ENCODE peak calls at places on chromosomes 12 and 14, in five cellular contexts. One of them, this sample, is unnamed.

GRCh38 chr14:105945891-105946290 is 419.5 kb downstream of the TMEM121 start:
- DNase-seq in psoas muscle: no peak
- DNase-seq in esophagus muscularis mucosa: no peak
- DNase-seq in endodermal cell: no peak
- DNase-seq in A549: no peak
- DNase-seq in this sample: no peak

GRCh38 chr14:46717211-46717610 is 65.6 kb upstream of the RPL10L start:
- DNase-seq in psoas muscle: no peak
- DNase-seq in esophagus muscularis mucosa: no peak
- DNase-seq in endodermal cell: no peak
- DNase-seq in A549: no peak
- DNase-seq in this sample: no peak

GRCh38 chr14:104657563-104658324 is 31.7 kb upstream of the INF2 start:
- DNase-seq in psoas muscle: no peak
- DNase-seq in esophagus muscularis mucosa: no peak
- DNase-seq in endodermal cell: peak; percentile 36
- DNase-seq in A549: no peak
- DNase-seq in this sample: no peak

GRCh38 chr12:25052191-25053020 is 103.5 kb upstream of the BCAT1 start:
- DNase-seq in psoas muscle: no peak
- DNase-seq in esophagus muscularis mucosa: no peak
- DNase-seq in endodermal cell: peak; percentile 49
- DNase-seq in A549: no peak
- DNase-seq in this sample: no peak

GRCh38 chr12:59151243-59151642 is 230.9 kb upstream of the LRIG3 start:
- DNase-seq in psoas muscle: no peak
- DNase-seq in esophagus muscularis mucosa: no peak
- DNase-seq in endodermal cell: no peak
- DNase-seq in A549: no peak
- DNase-seq in this sample: no peak

GRCh38 chr14:56803816-56804535 is 6.3 kb downstream of the OTX2 start:
- DNase-seq in psoas muscle: no peak
- DNase-seq in esophagus muscularis mucosa: no peak
- DNase-seq in endodermal cell: peak; percentile 54
- DNase-seq in A549: no peak
- DNase-seq in this sample: no peak

GRCh38 chr12:42166501-42166900 is 21.8 kb upstream of the GXYLT1 start:
- DNase-seq in psoas muscle: no peak
- DNase-seq in esophagus muscularis mucosa: no peak
- DNase-seq in endodermal cell: no peak
- DNase-seq in A549: no peak
- DNase-seq in this sample: no peak

GRCh38 chr14:91892918-91893527 is 25.7 kb upstream of the TC2N start:
- DNase-seq in psoas muscle: no peak
- DNase-seq in esophagus muscularis mucosa: no peak
- DNase-seq in endodermal cell: peak; percentile 83
- DNase-seq in A549: peak; percentile 38
- DNase-seq in this sample: no peak

GRCh38 chr14:61476737-61477410 is 155.5 kb downstream of the PRKCH start:
- DNase-seq in psoas muscle: no peak
- DNase-seq in esophagus muscularis mucosa: no peak
- DNase-seq in endodermal cell: no peak
- DNase-seq in A549: peak; percentile 50
- DNase-seq in this sample: peak; percentile 64

GRCh38 chr12:26918321-26919215 is 19.2 kb downstream of the INTS13 start:
- DNase-seq in psoas muscle: no peak
- DNase-seq in esophagus muscularis mucosa: no peak
- DNase-seq in endodermal cell: no peak
- DNase-seq in A549: no peak
- DNase-seq in this sample: no peak

GRCh38 chr14:63777024-63777423 is 49.2 kb upstream of the SGPP1 start:
- DNase-seq in psoas muscle: no peak
- DNase-seq in esophagus muscularis mucosa: no peak
- DNase-seq in endodermal cell: no peak
- DNase-seq in A549: no peak
- DNase-seq in this sample: peak; percentile 47

GRCh38 chr12:48109424-48109823 is 3.5 kb upstream of the SENP1 start:
- DNase-seq in psoas muscle: no peak
- DNase-seq in esophagus muscularis mucosa: no peak
- DNase-seq in endodermal cell: no peak
- DNase-seq in A549: no peak
- DNase-seq in this sample: no peak

GRCh38 chr12:84840356-84840755 is 72.2 kb downstream of the SLC6A15 start:
- DNase-seq in psoas muscle: no peak
- DNase-seq in esophagus muscularis mucosa: no peak
- DNase-seq in endodermal cell: no peak
- DNase-seq in A549: no peak
- DNase-seq in this sample: no peak

GRCh38 chr12:10615532-10615931 is 2.1 kb upstream of the MAGOHB start:
- DNase-seq in psoas muscle: no peak
- DNase-seq in esophagus muscularis mucosa: no peak
- DNase-seq in endodermal cell: no peak
- DNase-seq in A549: no peak
- DNase-seq in this sample: no peak
- TF ChIP-seq CTCF in psoas muscle: no peak
- TF ChIP-seq CTCF in esophagus muscularis mucosa: no peak
- TF ChIP-seq CTCF in endodermal cell: peak; percentile 67
- TF ChIP-seq CTCF in A549: no peak
- TF ChIP-seq CTCF in this sample: no peak

GRCh38 chr14:58151701-58152568 is at the start of gene ARMH4:
- DNase-seq in psoas muscle: peak; percentile 88
- DNase-seq in esophagus muscularis mucosa: peak; percentile 94
- DNase-seq in endodermal cell: peak; percentile 96
- DNase-seq in A549: peak; percentile 76
- DNase-seq in this sample: peak; percentile 46
- TF ChIP-seq CTCF in psoas muscle: peak; percentile 23
- TF ChIP-seq CTCF in esophagus muscularis mucosa: peak; percentile 27
- TF ChIP-seq CTCF in endodermal cell: peak; percentile 48
- TF ChIP-seq CTCF in A549: no peak
- TF ChIP-seq CTCF in this sample: no peak

GRCh38 chr12:116863275-116863767 is 17.9 kb downstream of the HRK start:
- DNase-seq in psoas muscle: no peak
- DNase-seq in esophagus muscularis mucosa: no peak
- DNase-seq in endodermal cell: peak; percentile 96
- DNase-seq in A549: no peak
- DNase-seq in this sample: no peak
- TF ChIP-seq CTCF in psoas muscle: peak; percentile 10
- TF ChIP-seq CTCF in esophagus muscularis mucosa: peak; percentile 21
- TF ChIP-seq CTCF in endodermal cell: peak; percentile 95
- TF ChIP-seq CTCF in A549: peak; percentile 46
- TF ChIP-seq CTCF in this sample: peak; percentile 51

GRCh38 chr12:753401-754237 is 1.2 kb downstream of the WNK1 start:
- DNase-seq in psoas muscle: peak; percentile 83
- DNase-seq in esophagus muscularis mucosa: no peak
- DNase-seq in endodermal cell: peak; percentile 85
- DNase-seq in A549: no peak
- DNase-seq in this sample: no peak

GRCh38 chr12:751192-751827 is 1.1 kb upstream of the WNK1 start:
- DNase-seq in psoas muscle: peak; percentile 95
- DNase-seq in esophagus muscularis mucosa: peak; percentile 97
- DNase-seq in endodermal cell: peak; percentile 99
- DNase-seq in A549: peak; percentile 94
- DNase-seq in this sample: peak; percentile 95

GRCh38 chr12:754238-754816 is 1.9 kb downstream of the WNK1 start:
- DNase-seq in psoas muscle: no peak
- DNase-seq in esophagus muscularis mucosa: no peak
- DNase-seq in endodermal cell: no peak
- DNase-seq in A549: no peak
- DNase-seq in this sample: no peak

GRCh38 chr12:751828-752672 is at the start of gene WNK1:
- DNase-seq in psoas muscle: peak; percentile 98
- DNase-seq in esophagus muscularis mucosa: peak; percentile 99
- DNase-seq in endodermal cell: peak; percentile 100
- DNase-seq in A549: peak; percentile 99
- DNase-seq in this sample: peak; percentile 98

DNA sequence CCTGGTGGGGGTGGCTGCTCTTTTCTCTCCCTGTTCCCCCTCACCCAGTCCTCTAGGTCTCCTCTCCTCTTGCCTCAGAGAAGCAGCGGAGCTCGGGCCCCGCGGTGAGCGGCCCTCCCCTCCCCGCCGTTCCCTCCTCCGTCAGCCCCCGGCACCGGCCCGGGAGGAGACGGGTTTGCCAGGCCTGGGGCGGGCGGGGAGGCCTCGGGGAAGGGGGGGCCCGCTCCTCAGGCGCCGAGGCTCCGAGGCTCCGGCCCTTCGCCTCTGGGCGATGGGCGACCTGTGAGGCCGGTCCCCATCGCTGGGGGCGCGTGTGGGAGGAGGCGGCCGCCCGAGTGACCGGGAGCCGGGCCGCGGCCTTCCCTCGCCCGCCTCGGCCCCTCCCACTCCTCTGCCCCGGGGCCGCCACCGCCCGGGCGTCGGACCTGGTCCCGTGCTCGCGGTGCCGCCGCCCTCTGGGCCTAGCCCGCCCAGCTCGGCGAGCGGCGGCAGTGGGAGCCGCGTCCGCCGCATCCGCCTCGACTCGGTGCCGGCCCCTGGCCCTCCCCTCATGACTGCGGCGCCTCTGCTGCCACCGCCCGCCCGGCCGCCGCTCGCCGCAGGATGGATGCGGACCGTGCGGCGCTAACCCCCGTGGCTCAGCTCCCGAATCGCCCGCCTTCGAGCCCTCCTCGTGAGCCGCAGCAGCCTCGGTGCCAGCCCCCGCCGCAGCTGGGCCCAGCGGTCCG is 458 bp downstream of the WNK1 start:
- DNase-seq in psoas muscle: peak; percentile 86
- DNase-seq in esophagus muscularis mucosa: no peak
- DNase-seq in endodermal cell: peak; percentile 87
- DNase-seq in A549: no peak
- DNase-seq in this sample: no peak
- TF ChIP-seq CTCF in psoas muscle: peak; percentile 33
- TF ChIP-seq CTCF in esophagus muscularis mucosa: peak; percentile 38
- TF ChIP-seq CTCF in endodermal cell: peak; percentile 75
- TF ChIP-seq CTCF in A549: no peak
- TF ChIP-seq CTCF in this sample: no peak

GRCh38 chr12:53804429-53804828 is 52.6 kb upstream of the CISTR start:
- DNase-seq in psoas muscle: no peak
- DNase-seq in esophagus muscularis mucosa: no peak
- DNase-seq in endodermal cell: no peak
- DNase-seq in A549: no peak
- DNase-seq in this sample: no peak

GRCh38 chr12:53805801-53806200 is 54.0 kb upstream of the CISTR start:
- DNase-seq in psoas muscle: no peak
- DNase-seq in esophagus muscularis mucosa: no peak
- DNase-seq in endodermal cell: no peak
- DNase-seq in A549: no peak
- DNase-seq in this sample: no peak

GRCh38 chr12:53803703-53804102 is 51.9 kb upstream of the CISTR start:
- DNase-seq in psoas muscle: no peak
- DNase-seq in esophagus muscularis mucosa: no peak
- DNase-seq in endodermal cell: no peak
- DNase-seq in A549: no peak
- DNase-seq in this sample: no peak

GRCh38 chr12:53805067-53805466 is 53.3 kb upstream of the CISTR start:
- DNase-seq in psoas muscle: no peak
- DNase-seq in esophagus muscularis mucosa: no peak
- DNase-seq in endodermal cell: no peak
- DNase-seq in A549: no peak
- DNase-seq in this sample: no peak

DNA sequence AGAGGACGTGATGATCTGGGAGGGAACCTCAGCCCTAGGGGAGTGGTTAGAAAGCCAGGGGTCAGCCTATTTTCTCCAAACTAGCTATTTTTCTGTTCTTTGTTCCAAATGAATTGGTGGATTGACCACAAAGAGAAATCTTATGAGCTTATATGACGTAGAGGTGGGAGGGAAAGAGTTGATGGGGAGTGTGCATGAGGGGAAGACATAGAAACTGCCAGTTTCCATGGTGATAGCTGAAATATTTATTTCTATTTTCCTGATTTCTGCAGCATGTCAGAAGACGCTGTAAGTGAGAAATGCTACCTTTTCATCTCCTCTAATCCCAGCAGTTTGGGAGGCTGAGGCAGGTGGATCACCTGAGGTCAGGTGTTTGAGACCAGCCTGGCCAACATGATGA is 51.4 kb upstream of the CISTR start:
- DNase-seq in psoas muscle: no peak
- DNase-seq in esophagus muscularis mucosa: no peak
- DNase-seq in endodermal cell: no peak
- DNase-seq in A549: no peak
- DNase-seq in this sample: no peak
- TF ChIP-seq CTCF in psoas muscle: no peak
- TF ChIP-seq CTCF in esophagus muscularis mucosa: no peak
- TF ChIP-seq CTCF in endodermal cell: no peak
- TF ChIP-seq CTCF in A549: no peak
- TF ChIP-seq CTCF in this sample: no peak

GRCh38 chr12:89567691-89568239 is 41.9 kb upstream of the POC1B start:
- DNase-seq in psoas muscle: no peak
- DNase-seq in esophagus muscularis mucosa: no peak
- DNase-seq in endodermal cell: no peak
- DNase-seq in A549: no peak
- DNase-seq in this sample: no peak

GRCh38 chr12:89566615-89567014 is 40.8 kb upstream of the POC1B start:
- DNase-seq in psoas muscle: no peak
- DNase-seq in esophagus muscularis mucosa: peak; percentile 82
- DNase-seq in endodermal cell: no peak
- DNase-seq in A549: no peak
- DNase-seq in this sample: no peak

GRCh38 chr12:89565002-89565401 is 39.2 kb upstream of the POC1B start:
- DNase-seq in psoas muscle: no peak
- DNase-seq in esophagus muscularis mucosa: no peak
- DNase-seq in endodermal cell: no peak
- DNase-seq in A549: no peak
- DNase-seq in this sample: no peak

GRCh38 chr12:89571481-89572190 is 45.8 kb upstream of the POC1B start:
- DNase-seq in psoas muscle: no peak
- DNase-seq in esophagus muscularis mucosa: no peak
- DNase-seq in endodermal cell: no peak
- DNase-seq in A549: no peak
- DNase-seq in this sample: peak; percentile 11

GRCh38 chr12:89568484-89568883 is 42.6 kb upstream of the POC1B start:
- DNase-seq in psoas muscle: no peak
- DNase-seq in esophagus muscularis mucosa: peak; percentile 12
- DNase-seq in endodermal cell: no peak
- DNase-seq in A549: no peak
- DNase-seq in this sample: no peak
- TF ChIP-seq CTCF in psoas muscle: no peak
- TF ChIP-seq CTCF in esophagus muscularis mucosa: no peak
- TF ChIP-seq CTCF in endodermal cell: no peak
- TF ChIP-seq CTCF in A549: no peak
- TF ChIP-seq CTCF in this sample: no peak

DNA sequence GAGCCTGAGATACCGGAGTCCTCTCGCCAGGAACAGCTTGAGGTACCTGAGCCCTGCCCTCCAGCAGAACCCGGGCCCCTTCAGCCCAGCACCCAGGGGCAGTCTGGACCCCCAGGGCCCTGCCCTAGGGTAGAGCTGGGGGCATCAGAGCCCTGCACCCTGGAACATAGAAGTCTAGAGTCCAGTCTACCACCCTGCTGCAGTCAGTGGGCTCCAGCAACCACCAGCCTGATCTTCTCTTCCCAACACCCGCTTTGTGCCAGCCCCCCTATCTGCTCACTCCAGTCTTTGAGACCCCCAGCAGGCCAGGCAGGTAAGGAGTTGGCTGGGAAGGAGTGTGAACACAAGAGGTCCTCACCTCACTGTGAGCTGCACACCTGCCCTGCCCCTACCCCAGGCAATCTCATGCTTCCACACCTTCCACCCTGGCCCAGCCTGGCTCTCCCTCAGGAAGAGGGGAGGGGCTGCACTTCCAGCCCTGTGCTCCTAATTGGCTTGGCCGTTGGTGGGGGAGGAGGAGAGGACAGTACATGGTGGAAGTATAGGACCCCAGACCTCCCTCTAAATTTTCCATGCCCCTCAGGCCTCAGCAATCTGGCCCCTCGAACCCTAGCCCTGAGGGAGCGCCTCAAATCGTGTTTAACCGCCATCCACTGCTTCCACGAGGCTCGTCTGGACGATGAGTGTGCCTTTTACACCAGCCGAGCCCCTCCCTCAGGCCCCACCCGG is 6.2 kb downstream of the C1QL4 start:
- DNase-seq in psoas muscle: no peak
- DNase-seq in esophagus muscularis mucosa: no peak
- DNase-seq in endodermal cell: peak; percentile 59
- DNase-seq in A549: no peak
- DNase-seq in this sample: no peak
- TF ChIP-seq CTCF in psoas muscle: no peak
- TF ChIP-seq CTCF in esophagus muscularis mucosa: no peak
- TF ChIP-seq CTCF in endodermal cell: no peak
- TF ChIP-seq CTCF in A549: no peak
- TF ChIP-seq CTCF in this sample: no peak

This sample was measured in astrocyte of the cerebellum.